ENCODE peak calls at places on chromosomes 12 and 14, in ten cellular contexts. One of them, this sample, is unnamed.

GRCh38 chr12:49091056-49091835 is 3.4 kb downstream of the DHH start:
- DNase-seq in ACHN: no peak
- DNase-seq in NAMALWA: no peak
- DNase-seq in C1 segment of cervical spinal cord: no peak
- DNase-seq in activated naive CD4-positive, alpha-beta T cell treated with Interleukin-2 at 50 U/mL for 16 hours: no peak
- DNase-seq in HTR-8/SVneo: no peak
- DNase-seq in hippocampal formation: no peak
- DNase-seq in AG10803: no peak
- DNase-seq in NCI-H345: no peak
- DNase-seq in anterior cingulate cortex: no peak
- DNase-seq in this sample: no peak

GRCh38 chr14:36254020-36254614 is 66.3 kb downstream of the MBIP start:
- DNase-seq in ACHN: peak
- DNase-seq in NAMALWA: no peak
- DNase-seq in C1 segment of cervical spinal cord: no peak
- DNase-seq in activated naive CD4-positive, alpha-beta T cell treated with Interleukin-2 at 50 U/mL for 16 hours: no peak
- DNase-seq in HTR-8/SVneo: no peak
- DNase-seq in hippocampal formation: no peak
- DNase-seq in AG10803: peak
- DNase-seq in NCI-H345: no peak
- DNase-seq in anterior cingulate cortex: no peak
- DNase-seq in this sample: no peak

GRCh38 chr12:124296295-124296915 is 1.5 kb downstream of the RFLNA start:
- DNase-seq in ACHN: no peak
- DNase-seq in NAMALWA: no peak
- DNase-seq in C1 segment of cervical spinal cord: no peak
- DNase-seq in activated naive CD4-positive, alpha-beta T cell treated with Interleukin-2 at 50 U/mL for 16 hours: no peak
- DNase-seq in HTR-8/SVneo: no peak
- DNase-seq in hippocampal formation: no peak
- DNase-seq in AG10803: no peak
- DNase-seq in NCI-H345: no peak
- DNase-seq in anterior cingulate cortex: no peak
- DNase-seq in this sample: no peak

GRCh38 chr12:27602516-27602915 is 78.5 kb downstream of the PPFIBP1 start:
- DNase-seq in ACHN: no peak
- DNase-seq in NAMALWA: no peak
- DNase-seq in C1 segment of cervical spinal cord: no peak
- DNase-seq in activated naive CD4-positive, alpha-beta T cell treated with Interleukin-2 at 50 U/mL for 16 hours: no peak
- DNase-seq in HTR-8/SVneo: no peak
- DNase-seq in hippocampal formation: no peak
- DNase-seq in AG10803: peak
- DNase-seq in NCI-H345: no peak
- DNase-seq in anterior cingulate cortex: no peak
- DNase-seq in this sample: no peak

GRCh38 chr14:91354979-91355685 is 62.5 kb downstream of the CCDC88C start:
- DNase-seq in ACHN: no peak
- DNase-seq in NAMALWA: peak
- DNase-seq in C1 segment of cervical spinal cord: no peak
- DNase-seq in activated naive CD4-positive, alpha-beta T cell treated with Interleukin-2 at 50 U/mL for 16 hours: peak
- DNase-seq in HTR-8/SVneo: no peak
- DNase-seq in hippocampal formation: no peak
- DNase-seq in AG10803: no peak
- DNase-seq in NCI-H345: peak
- DNase-seq in anterior cingulate cortex: no peak
- DNase-seq in this sample: no peak

GRCh38 chr14:24418492-24418873 is 11.0 kb downstream of the CBLN3 start:
- DNase-seq in ACHN: no peak
- DNase-seq in NAMALWA: no peak
- DNase-seq in C1 segment of cervical spinal cord: no peak
- DNase-seq in activated naive CD4-positive, alpha-beta T cell treated with Interleukin-2 at 50 U/mL for 16 hours: no peak
- DNase-seq in HTR-8/SVneo: no peak
- DNase-seq in hippocampal formation: no peak
- DNase-seq in AG10803: peak
- DNase-seq in NCI-H345: no peak
- DNase-seq in anterior cingulate cortex: no peak
- DNase-seq in this sample: no peak

GRCh38 chr12:6318440-6318879 is 8.0 kb downstream of the PLEKHG6 start:
- DNase-seq in ACHN: no peak
- DNase-seq in NAMALWA: no peak
- DNase-seq in C1 segment of cervical spinal cord: no peak
- DNase-seq in activated naive CD4-positive, alpha-beta T cell treated with Interleukin-2 at 50 U/mL for 16 hours: no peak
- DNase-seq in HTR-8/SVneo: no peak
- DNase-seq in hippocampal formation: no peak
- DNase-seq in AG10803: no peak
- DNase-seq in NCI-H345: no peak
- DNase-seq in anterior cingulate cortex: no peak
- DNase-seq in this sample: no peak

GRCh38 chr14:106094654-106095189 is 568.3 kb downstream of the TMEM121 start:
- DNase-seq in ACHN: peak
- DNase-seq in NAMALWA: no peak
- DNase-seq in C1 segment of cervical spinal cord: no peak
- DNase-seq in activated naive CD4-positive, alpha-beta T cell treated with Interleukin-2 at 50 U/mL for 16 hours: peak
- DNase-seq in HTR-8/SVneo: no peak
- DNase-seq in hippocampal formation: no peak
- DNase-seq in AG10803: no peak
- DNase-seq in NCI-H345: peak
- DNase-seq in anterior cingulate cortex: no peak
- DNase-seq in this sample: no peak

GRCh38 chr14:62209287-62209899 is 447.2 kb downstream of the SNAPC1 start:
- DNase-seq in ACHN: no peak
- DNase-seq in NAMALWA: no peak
- DNase-seq in C1 segment of cervical spinal cord: no peak
- DNase-seq in activated naive CD4-positive, alpha-beta T cell treated with Interleukin-2 at 50 U/mL for 16 hours: no peak
- DNase-seq in HTR-8/SVneo: peak
- DNase-seq in hippocampal formation: no peak
- DNase-seq in AG10803: peak
- DNase-seq in NCI-H345: no peak
- DNase-seq in anterior cingulate cortex: no peak
- DNase-seq in this sample: no peak

GRCh38 chr12:116881325-116881866 is at the start of gene HRK:
- DNase-seq in ACHN: no peak
- DNase-seq in NAMALWA: peak
- DNase-seq in C1 segment of cervical spinal cord: no peak
- DNase-seq in activated naive CD4-positive, alpha-beta T cell treated with Interleukin-2 at 50 U/mL for 16 hours: no peak
- DNase-seq in HTR-8/SVneo: no peak
- DNase-seq in hippocampal formation: no peak
- DNase-seq in AG10803: no peak
- DNase-seq in NCI-H345: peak
- DNase-seq in anterior cingulate cortex: no peak
- DNase-seq in this sample: no peak

GRCh38 chr14:99860219-99860618 is 67.0 kb downstream of the EML1 start:
- DNase-seq in ACHN: no peak
- DNase-seq in NAMALWA: no peak
- DNase-seq in C1 segment of cervical spinal cord: no peak
- DNase-seq in activated naive CD4-positive, alpha-beta T cell treated with Interleukin-2 at 50 U/mL for 16 hours: no peak
- DNase-seq in HTR-8/SVneo: no peak
- DNase-seq in hippocampal formation: no peak
- DNase-seq in AG10803: no peak
- DNase-seq in NCI-H345: no peak
- DNase-seq in anterior cingulate cortex: no peak
- DNase-seq in this sample: no peak

GRCh38 chr12:10301103-10301502 is 6.6 kb upstream of the KLRD1 start:
- DNase-seq in ACHN: no peak
- DNase-seq in NAMALWA: no peak
- DNase-seq in C1 segment of cervical spinal cord: no peak
- DNase-seq in activated naive CD4-positive, alpha-beta T cell treated with Interleukin-2 at 50 U/mL for 16 hours: no peak
- DNase-seq in HTR-8/SVneo: no peak
- DNase-seq in hippocampal formation: no peak
- DNase-seq in AG10803: no peak
- DNase-seq in NCI-H345: no peak
- DNase-seq in anterior cingulate cortex: no peak
- DNase-seq in this sample: no peak

GRCh38 chr12:26047401-26048226 is 77.2 kb downstream of the BHLHE41 start:
- DNase-seq in ACHN: no peak
- DNase-seq in NAMALWA: no peak
- DNase-seq in C1 segment of cervical spinal cord: no peak
- DNase-seq in activated naive CD4-positive, alpha-beta T cell treated with Interleukin-2 at 50 U/mL for 16 hours: no peak
- DNase-seq in HTR-8/SVneo: no peak
- DNase-seq in hippocampal formation: no peak
- DNase-seq in AG10803: no peak
- DNase-seq in NCI-H345: no peak
- DNase-seq in anterior cingulate cortex: no peak
- DNase-seq in this sample: no peak

GRCh38 chr12:62194616-62195015 is 65.6 kb upstream of the USP15 start:
- DNase-seq in ACHN: no peak
- DNase-seq in NAMALWA: no peak
- DNase-seq in C1 segment of cervical spinal cord: no peak
- DNase-seq in activated naive CD4-positive, alpha-beta T cell treated with Interleukin-2 at 50 U/mL for 16 hours: no peak
- DNase-seq in HTR-8/SVneo: no peak
- DNase-seq in hippocampal formation: no peak
- DNase-seq in AG10803: peak
- DNase-seq in NCI-H345: no peak
- DNase-seq in anterior cingulate cortex: no peak
- DNase-seq in this sample: no peak

GRCh38 chr12:110689601-110690430 is 901 bp upstream of the HVCN1 start:
- DNase-seq in ACHN: no peak
- DNase-seq in NAMALWA: peak
- DNase-seq in C1 segment of cervical spinal cord: no peak
- DNase-seq in activated naive CD4-positive, alpha-beta T cell treated with Interleukin-2 at 50 U/mL for 16 hours: peak
- DNase-seq in HTR-8/SVneo: no peak
- DNase-seq in hippocampal formation: no peak
- DNase-seq in AG10803: peak
- DNase-seq in NCI-H345: no peak
- DNase-seq in anterior cingulate cortex: no peak
- DNase-seq in this sample: peak

GRCh38 chr14:55373784-55374725 is 37.6 kb downstream of the ATG14 start:
- DNase-seq in ACHN: peak
- DNase-seq in NAMALWA: no peak
- DNase-seq in C1 segment of cervical spinal cord: no peak
- DNase-seq in activated naive CD4-positive, alpha-beta T cell treated with Interleukin-2 at 50 U/mL for 16 hours: peak
- DNase-seq in HTR-8/SVneo: no peak
- DNase-seq in hippocampal formation: no peak
- DNase-seq in AG10803: no peak
- DNase-seq in NCI-H345: no peak
- DNase-seq in anterior cingulate cortex: no peak
- DNase-seq in this sample: no peak

GRCh38 chr12:112285600-112286401 is 96.4 kb downstream of the HECTD4 start:
- DNase-seq in ACHN: no peak
- DNase-seq in NAMALWA: no peak
- DNase-seq in C1 segment of cervical spinal cord: no peak
- DNase-seq in activated naive CD4-positive, alpha-beta T cell treated with Interleukin-2 at 50 U/mL for 16 hours: no peak
- DNase-seq in HTR-8/SVneo: no peak
- DNase-seq in hippocampal formation: no peak
- DNase-seq in AG10803: no peak
- DNase-seq in NCI-H345: peak
- DNase-seq in anterior cingulate cortex: no peak
- DNase-seq in this sample: no peak

GRCh38 chr12:75390899-75391538 is at the start of gene GLIPR1L2:
- DNase-seq in ACHN: peak
- DNase-seq in NAMALWA: no peak
- DNase-seq in C1 segment of cervical spinal cord: peak
- DNase-seq in activated naive CD4-positive, alpha-beta T cell treated with Interleukin-2 at 50 U/mL for 16 hours: peak
- DNase-seq in HTR-8/SVneo: peak
- DNase-seq in hippocampal formation: peak
- DNase-seq in AG10803: peak
- DNase-seq in NCI-H345: peak
- DNase-seq in anterior cingulate cortex: peak
- DNase-seq in this sample: peak

GRCh38 chr12:51855586-51856428 is 7.3 kb upstream of the FIGNL2 start:
- DNase-seq in ACHN: peak
- DNase-seq in NAMALWA: no peak
- DNase-seq in C1 segment of cervical spinal cord: no peak
- DNase-seq in activated naive CD4-positive, alpha-beta T cell treated with Interleukin-2 at 50 U/mL for 16 hours: no peak
- DNase-seq in HTR-8/SVneo: no peak
- DNase-seq in hippocampal formation: no peak
- DNase-seq in AG10803: peak
- DNase-seq in NCI-H345: no peak
- DNase-seq in anterior cingulate cortex: no peak
- DNase-seq in this sample: no peak

GRCh38 chr14:54798465-54799124 is 104.0 kb downstream of the GCH1 start:
- DNase-seq in ACHN: no peak
- DNase-seq in NAMALWA: no peak
- DNase-seq in C1 segment of cervical spinal cord: no peak
- DNase-seq in activated naive CD4-positive, alpha-beta T cell treated with Interleukin-2 at 50 U/mL for 16 hours: no peak
- DNase-seq in HTR-8/SVneo: no peak
- DNase-seq in hippocampal formation: no peak
- DNase-seq in AG10803: no peak
- DNase-seq in NCI-H345: no peak
- DNase-seq in anterior cingulate cortex: no peak
- DNase-seq in this sample: no peak

GRCh38 chr12:57548488-57548887 is 1.4 kb upstream of the KIF5A start:
- DNase-seq in ACHN: no peak
- DNase-seq in NAMALWA: no peak
- DNase-seq in C1 segment of cervical spinal cord: no peak
- DNase-seq in activated naive CD4-positive, alpha-beta T cell treated with Interleukin-2 at 50 U/mL for 16 hours: no peak
- DNase-seq in HTR-8/SVneo: no peak
- DNase-seq in hippocampal formation: no peak
- DNase-seq in AG10803: no peak
- DNase-seq in NCI-H345: no peak
- DNase-seq in anterior cingulate cortex: no peak
- DNase-seq in this sample: peak

GRCh38 chr12:58529114-58529665 is 391.1 kb downstream of the LRIG3 start:
- DNase-seq in ACHN: no peak
- DNase-seq in NAMALWA: no peak
- DNase-seq in C1 segment of cervical spinal cord: no peak
- DNase-seq in activated naive CD4-positive, alpha-beta T cell treated with Interleukin-2 at 50 U/mL for 16 hours: no peak
- DNase-seq in HTR-8/SVneo: no peak
- DNase-seq in hippocampal formation: no peak
- DNase-seq in AG10803: peak
- DNase-seq in NCI-H345: peak
- DNase-seq in anterior cingulate cortex: no peak
- DNase-seq in this sample: no peak

GRCh38 chr14:39665084-39665483 is 232.9 kb upstream of the FBXO33 start:
- DNase-seq in ACHN: no peak
- DNase-seq in NAMALWA: no peak
- DNase-seq in C1 segment of cervical spinal cord: no peak
- DNase-seq in activated naive CD4-positive, alpha-beta T cell treated with Interleukin-2 at 50 U/mL for 16 hours: no peak
- DNase-seq in HTR-8/SVneo: no peak
- DNase-seq in hippocampal formation: peak
- DNase-seq in AG10803: no peak
- DNase-seq in NCI-H345: no peak
- DNase-seq in anterior cingulate cortex: no peak
- DNase-seq in this sample: peak

GRCh38 chr14:64835431-64835830 is 44.3 kb downstream of the SPTB start:
- DNase-seq in ACHN: no peak
- DNase-seq in NAMALWA: no peak
- DNase-seq in C1 segment of cervical spinal cord: no peak
- DNase-seq in activated naive CD4-positive, alpha-beta T cell treated with Interleukin-2 at 50 U/mL for 16 hours: no peak
- DNase-seq in HTR-8/SVneo: no peak
- DNase-seq in hippocampal formation: no peak
- DNase-seq in AG10803: no peak
- DNase-seq in NCI-H345: no peak
- DNase-seq in anterior cingulate cortex: no peak
- DNase-seq in this sample: no peak

GRCh38 chr14:69387311-69387710 is 10.8 kb downstream of the ERH start:
- DNase-seq in ACHN: no peak
- DNase-seq in NAMALWA: no peak
- DNase-seq in C1 segment of cervical spinal cord: no peak
- DNase-seq in activated naive CD4-positive, alpha-beta T cell treated with Interleukin-2 at 50 U/mL for 16 hours: no peak
- DNase-seq in HTR-8/SVneo: no peak
- DNase-seq in hippocampal formation: no peak
- DNase-seq in AG10803: peak
- DNase-seq in NCI-H345: no peak
- DNase-seq in anterior cingulate cortex: no peak
- DNase-seq in this sample: no peak

GRCh38 chr12:121227294-121227693 is 17.4 kb downstream of the P2RX4 start:
- DNase-seq in ACHN: no peak
- DNase-seq in NAMALWA: no peak
- DNase-seq in C1 segment of cervical spinal cord: no peak
- DNase-seq in activated naive CD4-positive, alpha-beta T cell treated with Interleukin-2 at 50 U/mL for 16 hours: no peak
- DNase-seq in HTR-8/SVneo: no peak
- DNase-seq in hippocampal formation: no peak
- DNase-seq in AG10803: no peak
- DNase-seq in NCI-H345: no peak
- DNase-seq in anterior cingulate cortex: no peak
- DNase-seq in this sample: no peak

This sample was measured in OCI-M1.